ENCODE peak calls at places on chromosome 6, in seven cellular contexts. K, E, Y, F, J, W and N are unnamed samples.

GRCh38 chr6:40727272-40727671 is 140.1 kb upstream of the LRFN2 start:
- DNase-seq in K (peak; percentile 4), E (no peak), Y (peak; percentile 53), F (no peak), J (no peak), W (no peak), N (peak; percentile 63)

GRCh38 chr6:118350881-118351430 is 197.1 kb upstream of the PLN start:
- DNase-seq in K (peak; percentile 84), E (no peak), Y (no peak), F (no peak), J (no peak), W (no peak), N (no peak)

GRCh38 chr6:26118999-26119398 is 31.8 kb downstream of the HFE start:
- DNase-seq in K (no peak), E (no peak), Y (peak; percentile 85), F (no peak), J (no peak), W (peak; percentile 91), N (no peak)

GRCh38 chr6:14474816-14475215 is 357.2 kb downstream of the CD83 start:
- DNase-seq in K (no peak), E (no peak), Y (no peak), F (no peak), J (no peak), W (no peak), N (no peak)

GRCh38 chr6:138287144-138287955 is 69.1 kb upstream of the PBOV1 start:
- DNase-seq in K (peak; percentile 70), E (peak; percentile 55), Y (peak; percentile 28), F (no peak), J (peak; percentile 41), W (peak; percentile 23), N (peak; percentile 59)

GRCh38 chr6:159390384-159390783 is 221.2 kb downstream of the FNDC1 start:
- DNase-seq in K (no peak), E (no peak), Y (no peak), F (no peak), J (no peak), W (no peak), N (no peak)

GRCh38 chr6:109397020-109397419 is 14.8 kb upstream of the CD164 start:
- DNase-seq in K (no peak), E (no peak), Y (peak; percentile 18), F (no peak), J (no peak), W (no peak), N (no peak)

GRCh38 chr6:14172575-14172974 is 55.0 kb downstream of the CD83 start:
- DNase-seq in K (no peak), E (no peak), Y (no peak), F (no peak), J (no peak), W (no peak), N (no peak)

GRCh38 chr6:21228411-21228810 is 365.1 kb upstream of the SOX4 start:
- DNase-seq in K (no peak), E (no peak), Y (no peak), F (no peak), J (no peak), W (peak; percentile 25), N (no peak)

GRCh38 chr6:167671977-167672687 is 154.6 kb upstream of the AFDN start:
- DNase-seq in K (no peak), E (no peak), Y (no peak), F (no peak), J (no peak), W (no peak), N (no peak)